ENCODE peak calls at places on chromosomes 1 and 21, in five cellular contexts. A is left ventricle myocardium inferior, I is lung, W is transverse colon, E is breast epithelium. Z is an unnamed sample.

GRCh38 chr1:18597159-18598042 is 33.2 kb upstream of the PAX7 start:
- DNase-seq in A (peak; percentile 46), E (peak; percentile 68), W (peak; percentile 54), I (peak; percentile 49), Z (peak; percentile 14)

GRCh38 chr1:15410884-15411245 is 1.2 kb downstream of the EFHD2 start:
- DNase-seq in I (no peak), E (no peak), A (no peak), W (no peak), Z (no peak)

GRCh38 chr1:232816324-232816723 is 11.1 kb downstream of the MAP10 start:
- DNase-seq in A (no peak), E (no peak), I (no peak), W (no peak), Z (no peak)

GRCh38 chr1:231693361-231694080 is 66.9 kb downstream of the DISC1 start:
- DNase-seq in I (no peak), A (peak; percentile 18), W (no peak), E (no peak), Z (peak; percentile 36)

GRCh38 chr1:44433209-44433608 is 28.2 kb downstream of the RNF220 start:
- DNase-seq in E (no peak), A (no peak), I (no peak), W (no peak), Z (no peak)

GRCh38 chr1:43431676-43432075 is 22.1 kb downstream of the HYI start:
- DNase-seq in W (no peak), A (no peak), E (peak; percentile 25), I (no peak), Z (no peak)

GRCh38 chr1:9542425-9542824 is 3.2 kb downstream of the SLC25A33 start:
- DNase-seq in I (no peak), A (no peak), W (peak; percentile 28), E (no peak), Z (no peak)

GRCh38 chr1:208089971-208090755 is 154.0 kb downstream of the PLXNA2 start:
- DNase-seq in I (no peak), E (peak; percentile 74), W (no peak), A (peak; percentile 53), Z (peak; percentile 34)

GRCh38 chr1:225474986-225475820 is 47.4 kb upstream of the LBR start:
- DNase-seq in E (no peak), W (peak; percentile 66), I (peak; percentile 64), A (peak; percentile 59), Z (peak; percentile 39)

GRCh38 chr1:243731301-243731891 is 118.6 kb downstream of the AKT3 start:
- DNase-seq in E (no peak), A (no peak), I (no peak), W (no peak), Z (peak; percentile 30)

GRCh38 chr1:207519505-207520399 is 23.8 kb downstream of the CR1 start:
- DNase-seq in E (no peak), A (no peak), W (no peak), I (no peak), Z (no peak)

GRCh38 chr21:17823846-17824245 is 4.7 kb upstream of the C21orf91 start:
- DNase-seq in I (no peak), E (no peak), W (no peak), A (no peak), Z (no peak)

GRCh38 chr1:174871886-174872285 is 127.9 kb upstream of the CACYBP start:
- DNase-seq in W (no peak), A (no peak), I (no peak), E (no peak), Z (no peak)

GRCh38 chr1:97877307-97877706 is 43.5 kb downstream of the DPYD start:
- DNase-seq in E (no peak), I (no peak), A (no peak), W (no peak), Z (no peak)

GRCh38 chr1:152224093-152224492 is at the start of gene HRNR:
- DNase-seq in E (no peak), W (no peak), I (no peak), A (no peak), Z (no peak)

GRCh38 chr1:103496014-103496635 is 29.4 kb upstream of the RNPC3 start:
- DNase-seq in W (no peak), A (no peak), E (no peak), I (no peak), Z (no peak)

GRCh38 chr21:32312976-32313375 is 14.3 kb downstream of the MRAP start:
- DNase-seq in I (no peak), E (no peak), W (no peak), A (no peak), Z (no peak)

GRCh38 chr1:63730211-63730610 is 43.6 kb upstream of the ROR1 start:
- DNase-seq in A (no peak), W (no peak), I (no peak), E (no peak), Z (no peak)

GRCh38 chr1:209390764-209391163 is 192.8 kb upstream of the CAMK1G start:
- DNase-seq in E (no peak), A (no peak), W (no peak), I (no peak), Z (no peak)

GRCh38 chr1:180486092-180486491 is 16.3 kb downstream of the ACBD6 start:
- DNase-seq in I (no peak), E (no peak), W (no peak), A (no peak), Z (no peak)

GRCh38 chr1:240582953-240583352 is 29.0 kb downstream of the GREM2 start:
- DNase-seq in E (no peak), W (no peak), I (no peak), A (no peak), Z (no peak)

GRCh38 chr21:17921579-17922530 is 102.7 kb upstream of the C21orf91 start:
- DNase-seq in W (no peak), A (no peak), I (no peak), E (no peak), Z (peak; percentile 22)

GRCh38 chr1:15176898-15177665 is 23.5 kb downstream of the TMEM51 start:
- DNase-seq in W (no peak), A (no peak), E (no peak), I (no peak), Z (no peak)

GRCh38 chr1:61496501-61496900 is 228.4 kb downstream of the TM2D1 start:
- DNase-seq in I (no peak), E (no peak), W (no peak), A (no peak), Z (no peak)

GRCh38 chr1:205241366-205242030 is 13.8 kb downstream of the TMCC2 start:
- DNase-seq in E (no peak), W (no peak), A (no peak), I (no peak), Z (no peak)

GRCh38 chr21:34996304-34997081 is 52.6 kb downstream of the RUNX1 start:
- DNase-seq in A (no peak), I (peak; percentile 42), E (no peak), W (no peak), Z (peak; percentile 25)

GRCh38 chr1:80008934-80009333 is 1002.4 kb upstream of the ADGRL4 start:
- DNase-seq in A (no peak), I (no peak), E (no peak), W (no peak), Z (no peak)

GRCh38 chr1:216310776-216311175 is 112.5 kb downstream of the USH2A start:
- DNase-seq in I (no peak), W (peak; percentile 12), E (no peak), A (no peak), Z (no peak)

GRCh38 chr1:31733389-31734219 is 29.8 kb upstream of the COL16A1 start:
- DNase-seq in E (no peak), I (no peak), W (no peak), A (no peak), Z (no peak)

GRCh38 chr1:160009088-160009487 is 22.7 kb downstream of the PIGM start:
- DNase-seq in W (no peak), A (no peak), E (no peak), I (no peak), Z (no peak)

GRCh38 chr1:1170891-1171550 is 2.7 kb upstream of the TTLL10 start:
- DNase-seq in W (no peak), E (no peak), I (no peak), A (no peak), Z (no peak)

GRCh38 chr1:201312298-201312697 is 29.0 kb downstream of the PKP1 start:
- DNase-seq in E (no peak), I (no peak), W (no peak), A (no peak), Z (no peak)

GRCh38 chr1:201311356-201312011 is 28.2 kb downstream of the PKP1 start:
- DNase-seq in E (no peak), W (no peak), I (no peak), A (no peak), Z (no peak)

GRCh38 chr1:201310251-201310985 is 27.1 kb downstream of the PKP1 start:
- DNase-seq in E (no peak), A (no peak), I (no peak), W (no peak), Z (no peak)

GRCh38 chr1:201309420-201309819 is 26.1 kb downstream of the PKP1 start:
- DNase-seq in I (peak; percentile 67), A (peak; percentile 67), E (peak; percentile 97), W (peak; percentile 82), Z (peak; percentile 91)

GRCh38 chr1:201310986-201311355 is 27.7 kb downstream of the PKP1 start:
- DNase-seq in E (peak; percentile 58), W (no peak), A (no peak), I (peak; percentile 60), Z (no peak)
- TF ChIP-seq CTCF in E (no peak), W (no peak), A (no peak), I (no peak), Z (no peak)

GRCh38 chr1:172154571-172154970 is 265.9 kb upstream of the C1orf105 start:
- DNase-seq in A (no peak), E (no peak), W (no peak), I (no peak), Z (no peak)
- H3K27ac ChIP-seq in A (peak overlapping the region; percentile 63), E (no peak overlapping the region), W (no peak overlapping the region), I (no peak overlapping the region), Z (no peak overlapping the region)

DNA sequence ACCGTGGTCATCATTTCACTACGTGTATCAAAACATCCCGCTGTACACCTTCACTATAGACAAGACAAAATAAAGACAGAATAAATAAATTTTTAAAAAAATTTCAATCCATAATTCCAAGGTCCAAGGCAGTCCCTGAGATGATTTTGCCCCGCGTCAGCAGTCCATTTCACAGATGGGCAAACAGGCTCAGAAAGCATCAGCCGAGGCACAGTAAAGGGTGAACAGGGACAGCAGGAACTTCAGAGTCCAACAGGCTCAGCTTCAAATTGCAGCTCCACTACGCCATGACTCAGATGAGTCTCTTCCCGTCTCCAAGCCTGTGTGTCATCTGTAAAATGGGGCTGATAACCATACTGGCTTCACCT is 15.0 kb downstream of the MATN1 start:
- DNase-seq in E (no peak), A (no peak), W (no peak), I (no peak), Z (no peak)
- TF ChIP-seq CTCF in E (no peak), A (no peak), W (no peak), I (no peak), Z (no peak)

DNA sequence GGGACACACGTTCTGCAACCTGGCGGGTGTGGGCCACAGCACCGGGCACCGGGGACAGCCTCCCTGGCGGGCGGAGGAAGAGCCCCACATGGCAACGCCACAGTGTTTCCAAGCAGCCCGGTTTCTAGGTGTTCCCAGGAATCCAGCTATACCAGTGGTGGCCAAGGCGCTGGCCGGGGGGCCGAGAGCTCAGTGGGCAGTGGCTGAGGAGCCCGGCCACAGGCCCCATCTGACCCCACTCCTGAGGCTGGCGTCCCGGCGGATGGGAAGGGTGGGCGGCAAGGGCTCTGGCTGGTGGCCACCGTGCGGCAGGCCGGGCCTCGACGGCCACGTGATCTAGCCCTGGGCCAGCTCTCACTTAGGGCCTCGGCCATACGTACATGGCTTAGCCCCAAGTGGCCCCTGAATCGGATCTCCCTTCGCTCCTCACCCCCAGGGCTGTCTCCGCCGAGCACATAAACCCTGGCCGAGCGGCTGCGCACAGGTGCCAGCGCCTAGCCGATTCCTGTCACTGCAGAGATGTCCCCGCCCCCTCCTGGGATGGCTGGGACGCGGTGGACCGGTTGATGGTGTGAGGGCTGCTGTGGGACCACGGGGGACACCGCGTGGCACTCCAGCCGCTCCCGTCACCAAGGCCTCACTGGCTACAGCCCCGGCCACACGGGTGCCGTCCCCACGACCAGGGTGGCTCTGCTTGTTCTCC is 68.6 kb downstream of the MORN1 start:
- DNase-seq in I (no peak), A (no peak), W (no peak), E (peak; percentile 77), Z (no peak)
- H3K27ac ChIP-seq in I (peak overlapping the region; percentile 63), A (peak overlapping the region; percentile 72), W (peak overlapping the region; percentile 80), E (peak overlapping the region; percentile 97), Z (peak overlapping the region; percentile 30)

Z was measured in gastrocnemius medialis.